ENCODE peak calls at places on chromosomes 5 and 9, in ten cellular contexts. U is brain microvascular endothelial cell; T is COR-L47; X is central memory CD8-positive, alpha-beta T cell; I is HS-5; R is left lung; N is CD4-positive, alpha-beta T cell; L is GOT3; V is NCI-H226; F is SK-MEL-5. E is an unnamed sample.

GRCh38 chr5:10329808-10330481 is 22.2 kb upstream of the CMBL start:
- DNase-seq in I (peak), U (no peak), R (no peak), T (no peak), L (peak), X (no peak), V (no peak), F (no peak), N (no peak), E (no peak)

GRCh38 chr5:20420991-20421595 is 433.1 kb upstream of the CDH18 start:
- DNase-seq in F (no peak), U (no peak), X (no peak), N (no peak), V (no peak), R (no peak), I (no peak), L (no peak), T (no peak), E (no peak)

GRCh38 chr5:43859309-43859708 is 256.3 kb downstream of the NNT start:
- DNase-seq in R (no peak), V (no peak), U (no peak), L (no peak), I (no peak), N (no peak), T (no peak), F (no peak), X (no peak), E (no peak)

GRCh38 chr5:55187370-55187769 is 14.4 kb upstream of the CDC20B start:
- DNase-seq in R (no peak), F (peak), V (no peak), U (no peak), T (peak), X (no peak), I (no peak), N (no peak), L (no peak), E (peak)

GRCh38 chr5:82092-82491 is 9.9 kb upstream of the PLEKHG4B start:
- DNase-seq in V (peak), X (no peak), L (no peak), I (no peak), U (peak), T (no peak), N (no peak), R (peak), F (no peak), E (no peak)

GRCh38 chr9:133943781-133944745 is 48.1 kb downstream of the VAV2 start:
- DNase-seq in I (no peak), X (no peak), R (peak), L (no peak), T (no peak), U (no peak), F (no peak), V (peak), N (no peak), E (peak)

GRCh38 chr9:70542339-70542931 is 128.0 kb upstream of the KLF9 start:
- DNase-seq in R (no peak), V (peak), N (no peak), F (no peak), X (no peak), U (no peak), I (no peak), L (no peak), T (no peak), E (no peak)

GRCh38 chr9:127162046-127162445 is 39.6 kb upstream of the ANGPTL2 start:
- DNase-seq in N (no peak), X (no peak), I (no peak), F (no peak), L (no peak), R (no peak), T (no peak), U (no peak), V (no peak), E (peak)

GRCh38 chr5:95927927-95928723 is 33.5 kb downstream of the ELL2 start:
- DNase-seq in L (no peak), R (no peak), V (no peak), U (no peak), I (no peak), N (no peak), F (no peak), X (no peak), T (no peak), E (no peak)

GRCh38 chr9:129278391-129279237 is 100.6 kb upstream of the IER5L start:
- DNase-seq in F (no peak), I (no peak), U (peak), X (no peak), T (peak), L (no peak), V (peak), R (no peak), N (no peak), E (peak)

GRCh38 chr5:173941758-173942401 is 47.1 kb upstream of the C5orf47 start:
- DNase-seq in I (no peak), R (no peak), L (no peak), V (no peak), U (no peak), N (no peak), T (no peak), X (no peak), F (no peak), E (no peak)

GRCh38 chr9:27470291-27470805 is 53.7 kb upstream of the IFNK start:
- DNase-seq in T (no peak), X (no peak), R (no peak), L (no peak), F (no peak), V (no peak), I (no peak), N (no peak), U (no peak), E (no peak)

GRCh38 chr9:106620081-106620480 is 242.9 kb upstream of the ZNF462 start:
- DNase-seq in L (no peak), X (no peak), I (no peak), T (no peak), U (no peak), N (no peak), R (no peak), F (no peak), V (no peak), E (no peak)

GRCh38 chr5:55407059-55407684 is 99.4 kb downstream of the MTREX start:
- DNase-seq in T (peak), U (peak), R (no peak), N (no peak), I (no peak), V (peak), L (no peak), F (peak), X (no peak), E (peak)

GRCh38 chr9:36836486-36836885 is 197.6 kb downstream of the PAX5 start:
- DNase-seq in R (no peak), V (no peak), I (no peak), F (no peak), T (no peak), U (no peak), N (no peak), L (no peak), X (no peak), E (no peak)

GRCh38 chr5:172453986-172454354 is 355 bp downstream of the SH3PXD2B start:
- DNase-seq in L (no peak), U (no peak), T (no peak), X (no peak), N (no peak), R (peak), V (no peak), I (no peak), F (no peak), E (no peak)

GRCh38 chr5:123874600-123875201 is 362.7 kb downstream of the CSNK1G3 start:
- DNase-seq in V (no peak), I (no peak), F (peak), X (no peak), N (no peak), R (no peak), L (no peak), T (no peak), U (peak), E (no peak)

GRCh38 chr5:156383510-156383909 is 56.5 kb downstream of the SGCD start:
- DNase-seq in N (no peak), L (no peak), V (no peak), R (no peak), T (no peak), X (no peak), U (no peak), I (no peak), F (peak), E (no peak)

GRCh38 chr9:69645488-69645887 is 26.7 kb downstream of the APBA1 start:
- DNase-seq in F (peak), L (no peak), I (no peak), X (no peak), T (no peak), R (peak), V (no peak), N (no peak), U (no peak), E (peak)

GRCh38 chr5:62137628-62138027 is 168.4 kb upstream of the KIF2A start:
- DNase-seq in U (no peak), V (no peak), L (no peak), N (no peak), F (no peak), I (no peak), X (no peak), R (no peak), T (no peak), E (no peak)

GRCh38 chr5:13987843-13988464 is 43.5 kb upstream of the DNAH5 start:
- DNase-seq in R (no peak), I (peak), T (peak), F (peak), X (no peak), L (no peak), N (no peak), V (peak), U (peak), E (no peak)

GRCh38 chr5:149265559-149265958 is 6.1 kb upstream of the AFAP1L1 start:
- DNase-seq in R (no peak), U (peak), L (peak), N (no peak), T (peak), F (peak), V (peak), X (no peak), I (no peak), E (no peak)

GRCh38 chr5:75473463-75473862 is 38.0 kb downstream of the CERT1 start:
- DNase-seq in F (no peak), V (no peak), N (no peak), U (no peak), T (no peak), R (no peak), I (no peak), L (no peak), X (no peak), E (no peak)

GRCh38 chr9:88641471-88642240 is 106.7 kb downstream of the NXNL2 start:
- DNase-seq in V (no peak), I (peak), L (no peak), U (no peak), R (no peak), N (no peak), X (no peak), T (no peak), F (no peak), E (no peak)

GRCh38 chr5:135504376-135504775 is 31.4 kb downstream of the NEUROG1 start:
- DNase-seq in N (no peak), L (no peak), V (no peak), F (no peak), R (no peak), I (no peak), T (no peak), X (no peak), U (no peak), E (no peak)

GRCh38 chr5:126615286-126615685 is 14.5 kb downstream of the PHAX start:
- DNase-seq in V (no peak), I (no peak), X (no peak), N (no peak), U (no peak), L (no peak), T (no peak), R (no peak), F (no peak), E (no peak)

GRCh38 chr5:99285606-99286005 is 356.8 kb upstream of the CHD1 start:
- DNase-seq in V (no peak), X (no peak), T (peak), F (no peak), I (no peak), U (no peak), R (no peak), L (no peak), N (no peak), E (no peak)

GRCh38 chr9:135971892-135972291 is 10.7 kb upstream of the UBAC1 start:
- DNase-seq in U (no peak), T (no peak), L (no peak), N (peak), R (no peak), V (peak), F (no peak), I (no peak), X (no peak), E (peak)

GRCh38 chr5:132134384-132134783 is 60.8 kb downstream of the CSF2 start:
- DNase-seq in L (no peak), V (no peak), R (no peak), U (peak), F (peak), X (no peak), I (no peak), N (no peak), T (no peak), E (peak)

GRCh38 chr5:73494716-73495115 is 3.5 kb upstream of the BTF3 start:
- DNase-seq in I (no peak), L (no peak), N (no peak), V (no peak), T (no peak), F (no peak), X (no peak), R (no peak), U (no peak), E (no peak)

E was measured in foreskin keratinocyte.